ENCODE peak calls at places on chromosomes 12 and 14, in five cellular contexts. O is IMR-90, A is A549, L is HepG2, T is Peyer's patch. F is an unnamed sample.

GRCh38 chr14:65255029-65255545 is 152.8 kb upstream of the MAX start:
- DNase-seq in T (no peak), A (peak; percentile 78), O (peak; percentile 82), L (peak; percentile 82), F (no peak)

GRCh38 chr12:122190842-122191668 is 8.1 kb downstream of the LRRC43 start:
- DNase-seq in T (peak; percentile 52), A (peak; percentile 93), O (peak; percentile 59), L (peak; percentile 60), F (peak; percentile 81)

GRCh38 chr14:55767291-55767690 is 187.3 kb downstream of the KTN1 start:
- DNase-seq in A (no peak), L (no peak), O (no peak), T (no peak), F (no peak)

GRCh38 chr14:61619494-61619893 is 75.8 kb upstream of the HIF1A start:
- DNase-seq in T (no peak), O (no peak), A (no peak), L (no peak), F (no peak)

GRCh38 chr12:19800884-19801283 is 361.6 kb downstream of the AEBP2 start:
- DNase-seq in L (no peak), A (no peak), T (no peak), O (no peak), F (no peak)

GRCh38 chr14:21894003-21894897 is 220.6 kb upstream of the OR4E1 start:
- DNase-seq in T (peak; percentile 21), L (no peak), A (no peak), O (no peak), F (no peak)

GRCh38 chr14:61219256-61219655 is 61.9 kb downstream of the TMEM30B start:
- DNase-seq in O (peak; percentile 40), T (no peak), L (no peak), A (no peak), F (no peak)

GRCh38 chr14:34711169-34711568 is 3.2 kb downstream of the CFL2 start:
- DNase-seq in A (no peak), T (no peak), O (peak; percentile 94), L (no peak), F (no peak)

GRCh38 chr14:68147331-68147730 is 327.8 kb downstream of the RAD51B start:
- DNase-seq in L (no peak), T (no peak), O (no peak), A (no peak), F (no peak)

GRCh38 chr12:4985820-4986219 is 57.9 kb upstream of the KCNA5 start:
- DNase-seq in O (no peak), L (no peak), A (no peak), T (no peak), F (no peak)

GRCh38 chr12:105980048-105980447 is 158.7 kb downstream of the NUAK1 start:
- DNase-seq in A (no peak), L (no peak), O (no peak), T (no peak), F (no peak)

GRCh38 chr12:117662220-117662619 is 300.8 kb upstream of the NOS1 start:
- DNase-seq in O (no peak), L (no peak), A (no peak), T (no peak), F (no peak)

GRCh38 chr12:108833355-108833733 is 24.0 kb downstream of the SSH1 start:
- DNase-seq in A (peak; percentile 74), L (no peak), T (no peak), O (peak; percentile 90), F (no peak)

GRCh38 chr14:61585598-61586538 is 109.4 kb upstream of the HIF1A start:
- DNase-seq in T (no peak), A (no peak), L (no peak), O (peak; percentile 93), F (no peak)

GRCh38 chr14:42779024-42779423 is 1172.3 kb downstream of the LRFN5 start:
- DNase-seq in L (no peak), T (no peak), A (no peak), O (peak; percentile 10), F (no peak)

GRCh38 chr12:108101605-108102175 is 27.4 kb upstream of the WSCD2 start:
- DNase-seq in A (no peak), O (no peak), T (no peak), L (no peak), F (no peak)

GRCh38 chr12:30691122-30691879 is 4.4 kb downstream of the IPO8 start:
- DNase-seq in A (peak; percentile 8), O (peak; percentile 85), T (no peak), L (peak; percentile 41), F (no peak)

GRCh38 chr12:95836185-95836609 is 22.6 kb upstream of the SNRPF start:
- DNase-seq in O (peak; percentile 78), L (no peak), A (peak; percentile 43), T (no peak), F (no peak)

GRCh38 chr12:95834572-95834971 is 24.2 kb upstream of the SNRPF start:
- DNase-seq in T (no peak), O (no peak), L (no peak), A (no peak), F (no peak)

GRCh38 chr12:95829395-95829794 is 29.4 kb upstream of the SNRPF start:
- DNase-seq in L (peak; percentile 21), A (no peak), T (no peak), O (no peak), F (no peak)

GRCh38 chr12:95830335-95831089 is 28.2 kb upstream of the SNRPF start:
- DNase-seq in T (no peak), A (no peak), O (no peak), L (no peak), F (no peak)
- H3K4me1 ChIP-seq in T (no peaks in the 10 kb centered on the region), A (peaks cover 26% of the 10 kb centered on the region), O (no peaks in the 10 kb centered on the region), L (peaks cover 18% of the 10 kb centered on the region), F (no peaks in the 10 kb centered on the region)

GRCh38 chr12:12560587-12561304 is 1.9 kb downstream of the DUSP16 start:
- DNase-seq in L (peak; percentile 92), T (peak; percentile 46), O (peak; percentile 69), A (peak; percentile 71), F (no peak)

GRCh38 chr12:12562016-12562483 is 613 bp downstream of the DUSP16 start:
- DNase-seq in T (no peak), A (no peak), L (no peak), O (peak; percentile 18), F (no peak)

GRCh38 chr12:12561305-12562015 is 1.2 kb downstream of the DUSP16 start:
- DNase-seq in T (peak; percentile 34), A (no peak), O (peak; percentile 46), L (peak; percentile 53), F (peak; percentile 76)

GRCh38 chr12:12563529-12563928 is 866 bp upstream of the DUSP16 start:
- DNase-seq in O (peak; percentile 32), A (no peak), L (no peak), T (no peak), F (no peak)

DNA sequence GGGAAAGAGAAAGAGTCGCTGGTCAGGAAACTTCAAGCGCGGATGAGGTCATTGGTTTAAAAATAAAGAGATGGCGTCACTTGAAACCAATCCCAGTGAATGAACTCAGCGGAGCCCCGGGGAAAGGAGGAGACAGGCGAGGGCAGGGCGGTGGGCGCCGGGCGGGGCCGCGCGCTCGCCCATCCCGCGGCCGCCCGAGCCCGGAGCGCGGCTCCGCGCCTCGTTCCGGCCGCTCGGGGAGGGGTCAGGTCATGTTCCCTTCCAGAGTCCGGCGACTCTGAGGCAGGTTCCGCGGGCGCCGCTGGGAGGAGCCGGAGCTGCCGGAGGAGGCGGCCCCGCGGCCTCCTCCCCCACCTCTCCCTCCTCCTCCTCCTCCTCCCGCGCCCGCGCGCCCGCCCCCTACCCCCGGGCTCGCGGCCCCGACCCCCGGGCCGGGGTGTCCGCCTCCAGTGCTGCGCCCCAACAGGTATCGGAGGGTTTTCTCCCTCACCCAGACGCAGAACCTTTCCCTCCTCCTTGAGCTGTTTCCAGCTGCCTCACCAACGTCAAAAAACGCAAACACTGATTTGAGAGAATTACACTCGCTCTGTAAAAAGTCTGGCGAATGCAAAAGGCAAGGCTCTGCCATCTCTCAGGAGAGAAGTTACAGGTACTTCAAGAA is at the start of gene DUSP16:
- DNase-seq in T (peak; percentile 72), A (peak; percentile 88), O (peak; percentile 95), L (peak; percentile 96), F (peak; percentile 98)
- TF ChIP-seq POLR2A in T (peak; percentile 70), A (peak; percentile 44), O (peak; percentile 37), L (peak; percentile 68), F (peak; percentile 94)

DNA sequence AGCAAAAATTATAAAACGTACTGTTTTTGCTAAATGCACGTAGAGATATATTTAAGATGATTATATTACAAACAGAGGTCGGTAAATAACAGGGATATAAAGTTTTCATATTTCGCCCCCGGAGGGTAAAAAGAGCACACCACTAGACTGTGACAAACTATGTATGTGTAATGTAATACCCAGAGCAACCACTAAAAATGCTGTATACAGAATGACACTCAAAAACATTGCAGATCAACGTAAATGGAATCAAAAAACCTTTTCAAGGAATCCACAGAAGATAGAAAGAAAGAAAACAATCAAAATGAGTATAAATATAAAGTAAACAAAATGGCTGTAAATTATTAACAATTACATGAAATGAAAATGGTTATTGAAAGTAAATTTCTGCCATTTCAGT is 37.6 kb upstream of the PRB4 start:
- DNase-seq in L (no peak), O (no peak), T (no peak), A (peak; percentile 1), F (no peak)
- TF ChIP-seq CTCF in L (no peak), O (no peak), T (no peak), A (no peak), F (no peak)

DNA sequence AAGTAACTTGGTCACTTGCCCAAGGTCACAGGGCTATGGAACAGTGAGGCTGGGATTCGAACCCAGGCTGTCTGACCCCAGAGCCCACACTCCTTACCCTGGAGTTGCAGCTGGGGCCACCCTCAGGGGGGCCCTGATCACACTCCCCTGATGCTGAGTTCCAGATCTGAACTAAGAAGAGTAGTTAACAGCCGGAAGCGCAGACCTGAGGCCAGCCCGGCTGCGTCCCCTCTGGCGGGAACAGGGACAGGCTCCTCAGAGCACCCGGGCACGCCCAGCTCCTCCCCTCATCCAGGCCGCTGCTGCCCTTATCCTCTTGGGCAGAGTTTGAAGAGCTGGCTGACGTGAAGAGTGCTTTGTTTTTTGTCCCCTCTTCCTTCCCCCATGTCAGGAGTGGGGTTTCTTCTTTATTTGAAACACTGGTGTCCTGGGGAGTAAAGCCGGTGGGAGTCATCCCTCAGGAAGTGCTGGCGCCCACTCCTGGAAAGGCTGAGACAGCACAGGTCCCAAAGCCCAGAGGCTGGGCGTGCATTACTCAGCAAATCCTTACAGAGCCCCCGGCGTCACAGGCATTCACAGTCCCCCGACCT is 8.7 kb downstream of the PHB2 start:
- DNase-seq in L (peak; percentile 81), T (no peak), A (peak; percentile 85), O (peak; percentile 77), F (no peak)
- H3K4me1 ChIP-seq in L (peaks cover 39% of the 10 kb centered on the region), T (peaks cover 50% of the 10 kb centered on the region), A (peaks cover 37% of the 10 kb centered on the region), O (peaks cover 5% of the 10 kb centered on the region), F (peaks cover 15% of the 10 kb centered on the region)

F was measured in right lobe of liver.